ENCODE peak calls at places on chromosomes 2 and 18, in seven cellular contexts. B, K, G, I, W, V and F are unnamed samples.

GRCh38 chr2:9639000-9639602 is 8.3 kb upstream of the YWHAQ start:
- DNase-seq in B (no peak), K (no peak), G (no peak), I (no peak), W (no peak), V (no peak), F (no peak)

GRCh38 chr18:78494204-78494603 is 485.4 kb upstream of the SALL3 start:
- DNase-seq in B (no peak), K (no peak), G (no peak), I (no peak), W (no peak), V (no peak), F (no peak)

GRCh38 chr2:70962211-70962884 is 16.1 kb upstream of the ANKRD53 start:
- DNase-seq in B (no peak), K (no peak), G (no peak), I (peak), W (no peak), V (peak), F (no peak)

GRCh38 chr18:48674198-48674721 is 135.4 kb downstream of the CTIF start:
- DNase-seq in B (no peak), K (no peak), G (no peak), I (no peak), W (peak), V (no peak), F (no peak)

GRCh38 chr2:193461431-193461946 is 1266.8 kb upstream of the TMEFF2 start:
- DNase-seq in B (no peak), K (no peak), G (no peak), I (no peak), W (no peak), V (no peak), F (no peak)

GRCh38 chr2:160138406-160138805 is 61.7 kb downstream of the ITGB6 start:
- DNase-seq in B (no peak), K (no peak), G (no peak), I (no peak), W (no peak), V (no peak), F (no peak)

GRCh38 chr2:109726666-109727270 is 67.3 kb upstream of the RGPD5 start:
- DNase-seq in B (no peak), K (no peak), G (no peak), I (peak), W (peak), V (no peak), F (no peak)

GRCh38 chr2:145006957-145007672 is 487.2 kb upstream of the ZEB2 start:
- DNase-seq in B (peak), K (no peak), G (no peak), I (peak), W (no peak), V (no peak), F (no peak)

GRCh38 chr2:190582761-190583506 is 48.4 kb upstream of the NEMP2 start:
- DNase-seq in B (no peak), K (no peak), G (no peak), I (no peak), W (no peak), V (no peak), F (no peak)

GRCh38 chr2:66729391-66729790 is 294.5 kb downstream of the MEIS1 start:
- DNase-seq in B (no peak), K (no peak), G (no peak), I (no peak), W (no peak), V (no peak), F (no peak)

GRCh38 chr2:227370791-227371312 is 8.3 kb downstream of the TM4SF20 start:
- DNase-seq in B (no peak), K (no peak), G (no peak), I (no peak), W (peak), V (peak), F (no peak)

GRCh38 chr2:187684181-187684580 is 129.9 kb upstream of the TFPI start:
- DNase-seq in B (no peak), K (no peak), G (no peak), I (no peak), W (no peak), V (no peak), F (no peak)

GRCh38 chr2:235328991-235329390 is 164.9 kb upstream of the AGAP1 start:
- DNase-seq in B (no peak), K (no peak), G (no peak), I (no peak), W (no peak), V (no peak), F (no peak)

GRCh38 chr2:1707771-1708351 is 36.5 kb downstream of the PXDN start:
- DNase-seq in B (peak), K (no peak), G (no peak), I (no peak), W (peak), V (peak), F (no peak)

GRCh38 chr2:14712091-14712490 is 79.6 kb downstream of the LRATD1 start:
- DNase-seq in B (no peak), K (no peak), G (no peak), I (no peak), W (no peak), V (no peak), F (no peak)

GRCh38 chr2:80852808-80853139 is 548.2 kb upstream of the LRRTM1 start:
- DNase-seq in B (no peak), K (no peak), G (no peak), I (no peak), W (no peak), V (no peak), F (no peak)

GRCh38 chr2:61689526-61689925 is 151.4 kb upstream of the XPO1 start:
- DNase-seq in B (no peak), K (no peak), G (no peak), I (no peak), W (no peak), V (no peak), F (no peak)

GRCh38 chr2:105100064-105100840 is 62.4 kb downstream of the MRPS9 start:
- DNase-seq in B (no peak), K (no peak), G (no peak), I (no peak), W (no peak), V (no peak), F (no peak)

GRCh38 chr18:48889115-48889941 is 61.4 kb downstream of the SMAD7 start:
- DNase-seq in B (no peak), K (no peak), G (peak), I (no peak), W (peak), V (no peak), F (no peak)

GRCh38 chr2:108575132-108575966 is 41.1 kb downstream of the LIMS1 start:
- DNase-seq in B (no peak), K (no peak), G (no peak), I (no peak), W (no peak), V (no peak), F (no peak)

GRCh38 chr18:24368749-24369148 is 28.9 kb downstream of the OSBPL1A start:
- DNase-seq in B (peak), K (no peak), G (no peak), I (no peak), W (no peak), V (no peak), F (no peak)

GRCh38 chr18:22563098-22563707 is 145.5 kb upstream of the CTAGE1 start:
- DNase-seq in B (peak), K (peak), G (peak), I (no peak), W (no peak), V (peak), F (peak)
- TF ChIP-seq POLR2A in B (no peak), K (no peak), G (no peak), I (no peak), W (no peak), V (no peak), F (no peak)

GRCh38 chr2:216502776-216503629 is 4.4 kb downstream of the RPL37A start:
- DNase-seq in B (no peak), K (no peak), G (no peak), I (no peak), W (no peak), V (no peak), F (no peak)
- TF ChIP-seq POLR2AphosphoS5 in B (peak), K (no peak), G (no peak), I (no peak), W (no peak), V (no peak), F (peak)

GRCh38 chr2:171433763-171434670 is at the start of the genes DCAF17 and METTL8:
- DNase-seq in B (peak), K (peak), G (peak), I (peak), W (peak), V (peak), F (peak)

GRCh38 chr2:171431677-171432167 is 2.1 kb downstream of the METTL8 start:
- DNase-seq in B (no peak), K (no peak), G (no peak), I (no peak), W (no peak), V (no peak), F (no peak)

GRCh38 chr2:171432206-171432968 is 1.4 kb downstream of the METTL8 start:
- DNase-seq in B (no peak), K (no peak), G (no peak), I (no peak), W (no peak), V (no peak), F (no peak)

GRCh38 chr2:171434671-171434980 is 600 bp downstream of the DCAF17 start:
- DNase-seq in B (no peak), K (no peak), G (no peak), I (no peak), W (peak), V (no peak), F (no peak)

DNA sequence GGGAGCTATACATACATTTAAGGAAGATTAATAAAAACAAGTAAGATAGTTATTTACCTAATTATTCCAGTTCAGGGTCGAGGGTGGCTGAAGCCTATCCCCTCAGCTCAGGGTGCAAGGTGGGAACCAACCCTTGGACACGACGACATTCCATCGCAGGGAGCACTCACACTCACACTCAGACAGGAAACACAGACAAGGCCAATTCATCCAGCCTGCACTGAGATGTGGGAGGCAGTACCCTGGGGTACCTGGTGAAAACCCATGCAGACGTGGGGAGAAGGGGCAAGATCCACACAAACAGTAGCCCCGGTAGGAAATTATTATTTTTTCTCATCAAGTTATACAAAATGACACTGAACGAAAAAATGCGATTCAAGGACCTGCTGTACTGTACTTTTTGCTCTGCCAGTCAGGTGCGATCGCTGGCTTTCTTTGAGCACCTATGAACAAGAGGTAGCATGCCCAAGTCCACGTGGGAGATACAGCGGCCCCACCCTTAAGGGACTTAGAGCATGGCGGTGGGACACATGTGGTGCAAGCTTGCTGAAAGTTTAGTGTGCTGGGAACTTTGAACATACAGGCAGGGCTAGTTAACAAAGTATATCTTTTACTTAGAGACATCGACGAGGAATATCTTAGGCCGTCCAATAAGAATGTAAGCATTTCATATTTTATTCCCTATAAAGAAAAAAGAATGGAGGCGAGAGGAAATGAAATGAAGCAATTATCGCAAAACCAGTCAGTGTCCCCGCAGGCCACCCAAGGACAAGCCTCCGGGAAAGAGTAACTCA is 624 bp downstream of the METTL8 start:
- DNase-seq in B (no peak), K (peak), G (peak), I (peak), W (no peak), V (peak), F (peak)
- TF ChIP-seq POLR2A in B (no peak), K (no peak), G (no peak), I (no peak), W (no peak), V (no peak), F (no peak)

GRCh38 chr2:241702405-241703127 is 727 bp downstream of the ING5 start:
- DNase-seq in B (peak), K (peak), G (peak), I (peak), W (peak), V (peak), F (peak)

GRCh38 chr2:241702155-241702404 is 241 bp downstream of the ING5 start:
- DNase-seq in B (no peak), K (no peak), G (no peak), I (no peak), W (no peak), V (no peak), F (no peak)

GRCh38 chr2:241701405-241702154 is at the start of gene ING5:
- DNase-seq in B (peak), K (peak), G (peak), I (peak), W (peak), V (peak), F (peak)

GRCh38 chr2:241703128-241703604 is 1.3 kb downstream of the ING5 start:
- DNase-seq in B (peak), K (no peak), G (peak), I (no peak), W (no peak), V (no peak), F (no peak)

DNA sequence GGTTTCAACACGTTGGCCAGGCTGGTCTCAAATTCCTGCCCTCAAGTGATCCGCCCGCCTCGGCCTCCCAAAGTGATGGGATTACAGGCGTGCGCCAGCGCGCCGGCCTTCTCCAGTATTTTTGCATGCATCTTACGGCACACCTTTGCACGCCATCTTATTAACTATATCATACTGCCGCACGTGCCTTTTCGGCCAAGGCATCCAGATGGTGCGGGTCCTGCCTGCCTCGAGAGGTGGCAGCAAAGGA is 759 bp upstream of the ING5 start:
- DNase-seq in B (no peak), K (no peak), G (no peak), I (no peak), W (no peak), V (no peak), F (no peak)
- TF ChIP-seq POLR2AphosphoS5 in B (no peak), K (no peak), G (peak), I (no peak), W (no peak), V (no peak), F (no peak)

GRCh38 chr18:8617907-8618306 is 8.7 kb downstream of the RAB12 start:
- DNase-seq in B (no peak), K (no peak), G (no peak), I (no peak), W (no peak), V (no peak), F (no peak)

GRCh38 chr18:8623549-8624106 is 14.4 kb downstream of the RAB12 start:
- DNase-seq in B (no peak), K (no peak), G (no peak), I (no peak), W (no peak), V (peak), F (no peak)

GRCh38 chr18:8619041-8619440 is 9.8 kb downstream of the RAB12 start:
- DNase-seq in B (no peak), K (no peak), G (no peak), I (no peak), W (no peak), V (no peak), F (no peak)

GRCh38 chr18:8620845-8621244 is 11.6 kb downstream of the RAB12 start:
- DNase-seq in B (no peak), K (no peak), G (no peak), I (no peak), W (no peak), V (no peak), F (no peak)

GRCh38 chr18:8619835-8620577 is 10.8 kb downstream of the RAB12 start:
- DNase-seq in B (no peak), K (no peak), G (no peak), I (no peak), W (no peak), V (no peak), F (no peak)
- TF ChIP-seq POLR2A in B (no peak), K (no peak), G (no peak), I (no peak), W (no peak), V (no peak), F (no peak)

GRCh38 chr2:237164474-237165047 is 78.9 kb downstream of the COPS8 start:
- DNase-seq in B (no peak), K (no peak), G (no peak), I (no peak), W (no peak), V (no peak), F (no peak)
- TF ChIP-seq POLR2AphosphoS5 in B (no peak), K (no peak), G (peak), I (no peak), W (peak), V (no peak), F (no peak)